ENCODE peak calls at places on chromosomes 12 and 14, in four cellular contexts. O, S, Z and C are unnamed samples.
A peak's percentile ranks its signal among the peaks of the same experiment; 100 is the strongest.

GRCh38 chr12:23906329-23906728 is 43.1 kb downstream of the SOX5 start:
- DNase-seq in O (no peak), S (no peak), Z (no peak), C (no peak)

GRCh38 chr14:63551338-63551737 is 8.2 kb upstream of the PPP2R5E start:
- DNase-seq in O (no peak), S (no peak), Z (no peak), C (no peak)

GRCh38 chr12:48281811-48282210 is 68.9 kb downstream of the ZNF641 start:
- DNase-seq in O (no peak), S (no peak), Z (no peak), C (no peak)

GRCh38 chr12:79848321-79848720 is 86.6 kb downstream of the PPP1R12A start:
- DNase-seq in O (no peak), S (no peak), Z (no peak), C (peak; percentile 8)

GRCh38 chr14:104665092-104665662 is 24.2 kb upstream of the INF2 start:
- DNase-seq in O (no peak), S (no peak), Z (no peak), C (no peak)

GRCh38 chr12:47870175-47870781 is 34.5 kb downstream of the VDR start:
- DNase-seq in O (peak; percentile 82), S (peak; percentile 69), Z (peak; percentile 54), C (no peak)

GRCh38 chr14:73188501-73188903 is 48.8 kb upstream of the PAPLN start:
- DNase-seq in O (no peak), S (no peak), Z (no peak), C (no peak)

GRCh38 chr12:10170199-10170598 is 1.7 kb downstream of the OLR1 start:
- DNase-seq in O (no peak), S (no peak), Z (no peak), C (no peak)

GRCh38 chr14:61765225-61765943 is 3.2 kb downstream of the SNAPC1 start:
- DNase-seq in O (no peak), S (no peak), Z (no peak), C (no peak)

GRCh38 chr12:96441811-96442210 is 41.6 kb upstream of the CDK17 start:
- DNase-seq in O (no peak), S (no peak), Z (no peak), C (peak; percentile 39)

GRCh38 chr14:22375321-22375930 is 213.6 kb downstream of the DAD1 start:
- DNase-seq in O (no peak), S (no peak), Z (peak; percentile 38), C (no peak)

GRCh38 chr12:117552971-117553370 is 191.5 kb upstream of the NOS1 start:
- DNase-seq in O (no peak), S (no peak), Z (no peak), C (no peak)

GRCh38 chr12:112159146-112159541 is 33.8 kb downstream of the TRAFD1 start:
- DNase-seq in O (peak; percentile 11), S (peak; percentile 37), Z (no peak), C (no peak)

GRCh38 chr14:61381589-61381988 is 60.2 kb downstream of the PRKCH start:
- DNase-seq in O (no peak), S (peak; percentile 59), Z (no peak), C (peak; percentile 37)

GRCh38 chr12:123075092-123075491 is 75.8 kb downstream of the PITPNM2 start:
- DNase-seq in O (no peak), S (no peak), Z (no peak), C (peak; percentile 50)

GRCh38 chr12:52213541-52214420 is 19.3 kb upstream of the KRT7 start:
- DNase-seq in O (peak; percentile 80), S (peak; percentile 81), Z (peak; percentile 97), C (peak; percentile 66)

GRCh38 chr12:122125452-122126341 is 47.1 kb downstream of the MLXIP start:
- DNase-seq in O (peak; percentile 68), S (no peak), Z (no peak), C (no peak)

DNA sequence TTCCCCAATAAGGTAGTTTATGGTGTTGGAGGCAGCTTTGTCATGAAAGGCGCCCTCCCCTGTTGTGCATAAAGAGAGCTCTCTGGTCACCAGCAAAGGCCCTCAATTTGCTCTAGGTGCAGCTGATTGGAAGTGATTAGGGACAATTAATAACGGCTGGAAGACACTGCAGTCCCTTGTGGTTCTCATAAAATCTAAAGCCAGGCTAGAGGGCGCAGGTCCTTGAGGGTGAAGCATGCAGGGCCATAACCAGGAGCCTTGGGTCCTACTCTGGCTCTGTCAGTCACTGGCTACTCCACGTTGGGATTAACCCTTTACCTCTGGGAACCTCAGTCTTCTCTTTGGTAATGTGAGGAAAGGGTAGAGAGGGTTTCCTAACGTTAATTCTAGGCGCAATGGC is 1.9 kb downstream of the DAAM1 start:
- DNase-seq in O (no peak), S (peak; percentile 68), Z (no peak), C (no peak)
- TF ChIP-seq CTCF in O (no peak), S (no peak), Z (no peak), C (no peak)

GRCh38 chr12:57090456-57090855 is 1.5 kb downstream of the NAB2 start:
- DNase-seq in O (peak; percentile 66), S (no peak), Z (no peak), C (no peak)

GRCh38 chr12:57092529-57092862 is 3.6 kb downstream of the NAB2 start:
- DNase-seq in O (no peak), S (no peak), Z (no peak), C (no peak)

GRCh38 chr12:57091633-57092528 is 3.0 kb downstream of the NAB2 start:
- DNase-seq in O (peak; percentile 66), S (no peak), Z (no peak), C (no peak)

GRCh38 chr12:57089259-57090245 is 638 bp downstream of the NAB2 start:
- DNase-seq in O (peak; percentile 92), S (peak; percentile 85), Z (peak; percentile 63), C (peak; percentile 83)

GRCh38 chr12:57090924-57091632 is 2.2 kb downstream of the NAB2 start:
- DNase-seq in O (peak; percentile 83), S (no peak), Z (no peak), C (no peak)
- TF ChIP-seq CTCF in O (no peak), S (no peak), Z (no peak), C (no peak)

DNA sequence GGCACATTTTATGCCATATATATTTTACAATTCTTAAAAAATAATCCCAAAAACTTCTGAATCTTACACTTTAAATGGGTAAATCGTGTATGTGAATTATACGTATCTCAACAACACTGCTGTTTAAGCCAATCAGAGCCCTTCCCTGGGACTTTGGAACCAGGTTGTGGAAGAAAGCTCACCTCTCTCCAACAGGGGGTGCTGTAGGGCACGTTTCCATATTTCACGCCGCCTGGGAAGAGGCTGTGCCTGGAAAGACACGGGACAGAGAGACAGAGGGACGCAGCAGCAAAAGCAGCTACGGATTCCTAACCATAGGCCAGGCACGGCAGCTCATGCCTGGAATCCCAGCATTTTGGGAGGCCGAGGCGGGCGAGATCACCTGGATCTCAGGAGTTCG is 29.4 kb upstream of the FBRSL1 start:
- DNase-seq in O (no peak), S (no peak), Z (peak; percentile 43), C (peak; percentile 40)
- TF ChIP-seq CTCF in O (no peak), S (no peak), Z (peak; percentile 61), C (peak; percentile 64)

GRCh38 chr12:120529641-120530314 is 820 bp upstream of the COQ5 start:
- DNase-seq in O (no peak), S (no peak), Z (peak; percentile 6), C (peak; percentile 11)
- TF ChIP-seq CTCF in O (no peak), S (no peak), Z (no peak), C (no peak)